ENCODE peak calls at places on chromosomes 6 and 20, in eight cellular contexts. J is B cell; T is OCI-LY7; F is CD8-positive, alpha-beta T cell; Q is ovary; R is neural crest cell; C is breast epithelium; U is activated B cell treated with CpG ODN at 0.5 μM for 24 hours. Y is an unnamed sample.

GRCh38 chr6:113805836-113806500 is 51.2 kb upstream of the MARCKS start:
- DNase-seq in Q (no peak), J (no peak), T (no peak), R (no peak), F (no peak), U (no peak), C (no peak), Y (no peak)

GRCh38 chr20:55684578-55684977 is 320.7 kb downstream of the CBLN4 start:
- DNase-seq in Q (peak), R (no peak), F (no peak), J (no peak), C (no peak), T (no peak), U (no peak), Y (no peak)

GRCh38 chr6:170085475-170086401 is 205.1 kb downstream of the DLL1 start:
- DNase-seq in J (peak), U (peak), C (no peak), R (no peak), F (peak), Q (peak), T (no peak), Y (no peak)

GRCh38 chr6:157410088-157410487 is 29.1 kb downstream of the ZDHHC14 start:
- DNase-seq in R (no peak), T (no peak), U (no peak), J (no peak), Q (no peak), C (no peak), F (no peak), Y (peak)

GRCh38 chr20:59184880-59185447 is 21.3 kb downstream of the ZNF831 start:
- DNase-seq in T (no peak), R (no peak), F (peak), J (no peak), C (no peak), U (no peak), Q (no peak), Y (no peak)

GRCh38 chr20:43508106-43508505 is 609 bp downstream of the L3MBTL1 start:
- DNase-seq in Q (no peak), R (no peak), T (no peak), U (no peak), C (no peak), J (no peak), F (no peak), Y (no peak)

GRCh38 chr6:45713981-45714685 is 301.5 kb downstream of the CLIC5 start:
- DNase-seq in U (no peak), R (no peak), J (no peak), T (no peak), F (no peak), C (no peak), Q (no peak), Y (no peak)

GRCh38 chr6:105591053-105591452 is 188.2 kb upstream of the PREP start:
- DNase-seq in J (no peak), Q (no peak), R (no peak), U (no peak), F (no peak), C (no peak), T (peak), Y (no peak)

GRCh38 chr6:155909710-155910109 is 454.1 kb upstream of the NOX3 start:
- DNase-seq in R (no peak), F (no peak), C (no peak), T (no peak), Q (no peak), J (no peak), U (no peak), Y (no peak)

GRCh38 chr20:37662261-37662660 is 31.6 kb upstream of the CTNNBL1 start:
- DNase-seq in U (no peak), J (no peak), Q (no peak), C (no peak), F (no peak), R (no peak), T (no peak), Y (no peak)

GRCh38 chr6:133591330-133591729 is 297.6 kb upstream of the TCF21 start:
- DNase-seq in U (no peak), J (no peak), F (no peak), C (no peak), Q (no peak), R (no peak), T (no peak), Y (no peak)

GRCh38 chr20:57780906-57781305 is 71.1 kb upstream of the PMEPA1 start:
- DNase-seq in Q (no peak), R (no peak), C (no peak), F (no peak), U (no peak), T (no peak), J (no peak), Y (no peak)
- TF ChIP-seq CTCF in Q (no peak), R (no peak), C (no peak), F (no peak), U (no peak), T (no peak), J (no peak), Y (no peak)

GRCh38 chr20:57844626-57845596 is 135.1 kb upstream of the PMEPA1 start:
- DNase-seq in C (no peak), R (no peak), J (no peak), U (no peak), Q (no peak), F (no peak), T (no peak), Y (no peak)

GRCh38 chr20:57848282-57848681 is 138.5 kb upstream of the PMEPA1 start:
- DNase-seq in U (no peak), T (no peak), Q (no peak), R (no peak), J (no peak), F (no peak), C (no peak), Y (no peak)

GRCh38 chr20:57849868-57850215 is 140.0 kb upstream of the PMEPA1 start:
- DNase-seq in R (no peak), J (no peak), U (no peak), C (no peak), T (no peak), F (no peak), Q (no peak), Y (no peak)

GRCh38 chr20:57849126-57849867 is 139.5 kb upstream of the PMEPA1 start:
- DNase-seq in F (peak), T (no peak), Q (no peak), U (no peak), C (peak), J (peak), R (no peak), Y (no peak)

GRCh38 chr20:57847104-57847503 is 137.3 kb upstream of the PMEPA1 start:
- DNase-seq in F (no peak), R (no peak), J (no peak), U (no peak), T (no peak), C (no peak), Q (no peak), Y (no peak)
- TF ChIP-seq CTCF in F (no peak), R (no peak), J (no peak), U (no peak), T (no peak), C (no peak), Q (no peak), Y (no peak)

GRCh38 chr6:30394139-30394538 is 49.2 kb downstream of the RPP21 start:
- DNase-seq in Q (no peak), J (no peak), F (no peak), T (no peak), R (no peak), U (no peak), C (no peak), Y (no peak)

GRCh38 chr6:30396833-30397479 is 52.0 kb downstream of the RPP21 start:
- DNase-seq in U (peak), T (peak), R (peak), J (peak), Q (peak), F (peak), C (peak), Y (no peak)

GRCh38 chr6:30399390-30400058 is 54.6 kb downstream of the RPP21 start:
- DNase-seq in J (no peak), Q (no peak), T (no peak), R (no peak), F (no peak), C (no peak), U (no peak), Y (no peak)

GRCh38 chr6:30397697-30398096 is 52.7 kb downstream of the RPP21 start:
- DNase-seq in T (peak), F (no peak), R (no peak), U (no peak), J (no peak), Q (no peak), C (no peak), Y (no peak)
- TF ChIP-seq CTCF in T (no peak), F (no peak), R (no peak), U (no peak), J (no peak), Q (no peak), C (no peak), Y (no peak)

GRCh38 chr20:2387180-2387577 is 6.5 kb downstream of the TGM6 start:
- DNase-seq in C (no peak), Q (no peak), U (no peak), R (peak), J (no peak), F (peak), T (peak), Y (no peak)
- TF ChIP-seq CTCF in C (no peak), Q (no peak), U (no peak), R (peak), J (peak), F (peak), T (peak), Y (peak)

DNA sequence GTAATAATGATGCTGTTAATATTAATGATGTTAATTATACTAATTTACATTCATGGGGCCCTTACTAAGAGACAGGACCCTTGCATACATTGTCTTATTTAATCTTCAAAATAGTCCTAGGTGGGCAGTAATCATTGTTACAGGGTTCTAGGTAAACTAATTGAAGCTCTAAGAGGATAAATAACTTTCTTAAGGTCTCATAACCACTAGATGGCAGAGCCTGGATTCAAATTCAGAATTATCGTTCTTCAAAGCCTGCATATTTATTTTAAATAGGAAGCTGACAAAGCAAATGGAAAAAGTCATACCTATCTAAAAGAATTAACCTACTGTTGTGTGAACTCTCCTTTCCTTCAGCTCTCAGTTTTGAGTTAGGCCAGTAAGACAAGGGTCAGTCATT is 23.5 kb downstream of the PTCHD4 start:
- DNase-seq in Q (no peak), U (no peak), C (no peak), F (no peak), T (peak), J (no peak), R (no peak), Y (no peak)
- TF ChIP-seq CTCF in Q (no peak), U (no peak), C (no peak), F (no peak), T (peak), J (no peak), R (peak), Y (peak)

GRCh38 chr6:86193821-86194220 is 551.1 kb upstream of the SYNCRIP start:
- DNase-seq in F (no peak), J (no peak), U (no peak), T (no peak), C (no peak), Q (no peak), R (no peak), Y (no peak)

DNA sequence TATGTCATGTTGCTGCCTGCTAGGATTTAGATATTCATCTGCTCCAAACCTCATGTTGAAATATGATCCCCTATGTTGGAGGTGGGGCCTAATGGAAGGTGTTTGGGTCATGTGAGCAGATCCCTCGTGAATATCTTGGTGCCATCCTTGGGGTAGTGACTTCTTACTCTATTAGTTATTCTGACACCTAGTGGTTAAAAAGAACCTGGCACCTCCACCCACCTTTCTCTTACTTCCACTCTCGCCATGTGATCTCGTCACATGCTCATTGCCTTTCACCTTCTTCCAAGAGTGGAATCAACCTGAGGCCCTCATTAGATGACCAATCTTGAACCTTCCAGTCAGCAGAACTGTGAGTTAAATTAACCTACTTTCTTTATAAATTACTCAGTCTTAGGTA is 549.4 kb upstream of the SYNCRIP start:
- DNase-seq in C (no peak), R (no peak), J (no peak), F (no peak), Q (no peak), U (no peak), T (peak), Y (no peak)
- TF ChIP-seq CTCF in C (no peak), R (peak), J (peak), F (no peak), Q (no peak), U (no peak), T (peak), Y (peak)

DNA sequence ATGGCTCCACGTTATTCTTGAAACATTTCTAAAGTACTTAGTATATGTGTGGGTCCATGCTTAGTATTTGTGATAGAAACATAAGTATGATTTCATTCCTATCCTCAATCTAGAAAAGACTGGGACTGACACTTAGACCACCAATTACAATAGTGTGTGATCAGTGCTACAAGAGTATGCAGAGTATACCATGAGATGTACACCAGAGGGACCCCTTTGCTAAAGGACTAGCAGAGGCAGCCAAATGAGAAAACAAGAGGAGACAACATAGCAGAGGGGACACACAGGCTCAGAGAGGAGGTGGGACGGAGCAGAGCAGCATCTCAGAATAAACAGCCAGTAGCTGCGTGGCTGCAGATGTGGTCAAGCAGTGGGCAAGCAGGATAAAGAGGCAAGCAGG is 21.0 kb downstream of the RMND1 start:
- DNase-seq in C (no peak), T (no peak), Q (no peak), J (no peak), R (no peak), U (no peak), F (no peak), Y (no peak)
- TF ChIP-seq CTCF in C (no peak), T (peak), Q (no peak), J (no peak), R (peak), U (no peak), F (no peak), Y (no peak)

GRCh38 chr20:24102749-24103148 is 114.2 kb upstream of the GGTLC1 start:
- DNase-seq in F (no peak), R (no peak), C (no peak), U (no peak), Q (no peak), J (no peak), T (no peak), Y (no peak)

GRCh38 chr20:24106155-24106800 is 117.7 kb upstream of the GGTLC1 start:
- DNase-seq in R (no peak), Q (no peak), C (no peak), U (no peak), F (no peak), J (no peak), T (no peak), Y (no peak)

GRCh38 chr20:24098886-24099285 is 110.3 kb upstream of the GGTLC1 start:
- DNase-seq in F (no peak), R (no peak), J (no peak), C (no peak), T (no peak), Q (no peak), U (no peak), Y (no peak)

GRCh38 chr20:24100370-24101011 is 111.9 kb upstream of the GGTLC1 start:
- DNase-seq in F (peak), U (no peak), Q (no peak), T (peak), R (peak), J (no peak), C (no peak), Y (no peak)

GRCh38 chr20:24102290-24102689 is 113.7 kb upstream of the GGTLC1 start:
- DNase-seq in U (no peak), R (no peak), C (no peak), J (no peak), T (peak), F (peak), Q (no peak), Y (no peak)
- TF ChIP-seq CTCF in U (no peak), R (peak), C (no peak), J (no peak), T (peak), F (no peak), Q (no peak), Y (peak)

GRCh38 chr6:107692351-107692750 is 131.8 kb downstream of the SCML4 start:
- DNase-seq in J (no peak), C (no peak), F (no peak), R (no peak), U (no peak), T (no peak), Q (no peak), Y (no peak)
- TF ChIP-seq CTCF in J (no peak), C (no peak), F (no peak), R (no peak), U (no peak), T (no peak), Q (no peak), Y (no peak)

GRCh38 chr6:37409501-37409900 is 23.5 kb upstream of the CMTR1 start:
- DNase-seq in Q (no peak), T (no peak), U (no peak), F (no peak), C (no peak), J (no peak), R (no peak), Y (no peak)
- TF ChIP-seq CTCF in Q (no peak), T (no peak), U (no peak), F (no peak), C (no peak), J (no peak), R (no peak), Y (no peak)

Y was measured in BJ.